ENCODE peak calls at places on chromosome 18, in five cellular contexts. One of them, this sample, is unnamed.

GRCh38 chr18:61727241-61727640 is 165.6 kb downstream of the RNF152 start:
- DNase-seq in GM12878: no peak
- DNase-seq in HepG2: no peak
- DNase-seq in K562: no peak
- DNase-seq in A549: no peak
- DNase-seq in this sample: no peak

GRCh38 chr18:58370096-58370495 is 258.8 kb downstream of the ALPK2 start:
- DNase-seq in HepG2: no peak
- DNase-seq in K562: no peak
- DNase-seq in A549: no peak
- DNase-seq in GM12878: no peak
- DNase-seq in this sample: no peak

GRCh38 chr18:49742563-49743295 is 70.6 kb downstream of the ACAA2 start:
- DNase-seq in A549: no peak
- DNase-seq in HepG2: no peak
- DNase-seq in K562: no peak
- DNase-seq in GM12878: no peak
- DNase-seq in this sample: no peak

GRCh38 chr18:27605107-27605834 is 420.2 kb upstream of the CHST9 start:
- DNase-seq in K562: peak; percentile 49
- DNase-seq in HepG2: peak; percentile 53
- DNase-seq in GM12878: no peak
- DNase-seq in A549: peak; percentile 64
- DNase-seq in this sample: peak; percentile 49

GRCh38 chr18:2855560-2856350 is 8.9 kb downstream of the EMILIN2 start:
- DNase-seq in K562: no peak
- DNase-seq in HepG2: peak; percentile 74
- DNase-seq in A549: no peak
- DNase-seq in GM12878: no peak
- DNase-seq in this sample: no peak

GRCh38 chr18:8793445-8794132 is 88.2 kb downstream of the MTCL1 start:
- DNase-seq in GM12878: no peak
- DNase-seq in A549: no peak
- DNase-seq in K562: no peak
- DNase-seq in HepG2: no peak
- DNase-seq in this sample: no peak

GRCh38 chr18:49045585-49045984 is 94.8 kb upstream of the SMAD7 start:
- DNase-seq in GM12878: no peak
- DNase-seq in K562: no peak
- DNase-seq in A549: no peak
- DNase-seq in HepG2: no peak
- DNase-seq in this sample: no peak

GRCh38 chr18:63936932-63937393 is 12.1 kb upstream of the HMSD start:
- DNase-seq in GM12878: no peak
- DNase-seq in K562: no peak
- DNase-seq in A549: no peak
- DNase-seq in HepG2: no peak
- DNase-seq in this sample: no peak

GRCh38 chr18:63183263-63183662 is 136.3 kb downstream of the BCL2 start:
- DNase-seq in HepG2: no peak
- DNase-seq in A549: no peak
- DNase-seq in GM12878: no peak
- DNase-seq in K562: no peak
- DNase-seq in this sample: no peak

GRCh38 chr18:78740876-78741275 is 238.7 kb upstream of the SALL3 start:
- DNase-seq in A549: no peak
- DNase-seq in K562: no peak
- DNase-seq in HepG2: no peak
- DNase-seq in GM12878: no peak
- DNase-seq in this sample: no peak

GRCh38 chr18:24027156-24027555 is 12.6 kb downstream of the TTC39C start:
- DNase-seq in A549: no peak
- DNase-seq in HepG2: no peak
- DNase-seq in GM12878: no peak
- DNase-seq in K562: no peak
- DNase-seq in this sample: no peak

GRCh38 chr18:3238742-3239141 is 8.9 kb upstream of the MYL12A start:
- DNase-seq in HepG2: no peak
- DNase-seq in A549: no peak
- DNase-seq in K562: no peak
- DNase-seq in GM12878: no peak
- DNase-seq in this sample: no peak

DNA sequence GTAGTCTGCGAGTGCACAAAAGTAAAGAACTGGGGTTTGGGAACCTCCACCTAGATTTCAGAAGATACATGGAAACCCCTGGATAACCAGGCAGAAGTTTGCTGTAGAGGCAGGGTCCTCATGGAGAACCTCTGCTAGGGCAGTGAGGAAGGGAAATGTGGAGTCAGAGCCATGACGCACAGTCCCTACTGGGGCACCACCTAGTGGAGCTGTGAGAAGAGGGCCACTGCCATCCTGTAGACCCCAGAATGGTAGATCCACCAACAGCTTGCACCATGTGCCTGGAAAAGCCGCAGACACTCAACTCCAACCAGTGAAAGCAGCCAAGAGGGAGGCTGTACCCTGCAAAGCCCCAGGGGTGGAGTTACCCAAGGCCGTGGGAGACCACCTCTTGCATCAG is 206.4 kb downstream of the PIEZO2 start:
- DNase-seq in HepG2: peak; percentile 6
- DNase-seq in A549: no peak
- DNase-seq in K562: no peak
- DNase-seq in GM12878: no peak
- DNase-seq in this sample: no peak
- H3K4me2 ChIP-seq in HepG2: no peak overlapping the region
- H3K4me2 ChIP-seq in A549: no peak overlapping the region
- H3K4me2 ChIP-seq in K562: no peak overlapping the region
- H3K4me2 ChIP-seq in GM12878: no peak overlapping the region
- H3K4me2 ChIP-seq in this sample: no peak overlapping the region

DNA sequence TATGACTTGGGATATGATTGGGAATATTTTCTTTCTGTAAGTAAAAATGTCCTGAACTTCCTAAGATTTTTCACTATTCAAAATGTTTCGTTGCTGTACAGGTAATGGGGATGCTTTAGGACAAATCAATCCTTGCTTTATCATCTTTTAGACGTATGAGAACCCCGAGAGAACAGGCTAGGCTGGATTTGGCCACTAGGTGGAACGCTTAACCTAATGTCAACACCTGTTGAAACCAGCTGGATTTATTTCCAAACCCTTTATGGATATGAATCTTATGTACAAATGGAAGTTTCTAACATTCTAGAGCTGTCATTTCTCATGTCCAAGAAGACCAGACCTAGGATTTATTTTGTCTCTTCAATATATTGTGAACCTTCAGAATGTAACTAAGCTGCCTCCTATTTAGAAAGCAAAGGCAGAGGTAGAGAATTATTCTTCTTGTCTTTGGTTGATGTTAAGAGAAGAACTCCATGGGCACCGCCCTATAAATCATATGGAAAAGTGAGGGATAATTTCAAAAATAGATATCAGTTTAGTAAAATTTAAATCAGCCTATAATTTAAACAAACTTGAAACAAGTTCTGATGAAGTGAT is 96.7 kb downstream of the PMAIP1 start:
- DNase-seq in HepG2: peak; percentile 15
- DNase-seq in A549: peak; percentile 58
- DNase-seq in K562: peak; percentile 35
- DNase-seq in GM12878: no peak
- DNase-seq in this sample: peak; percentile 10
- TF ChIP-seq MYC in HepG2: no peak
- TF ChIP-seq MYC in A549: no peak
- TF ChIP-seq MYC in K562: no peak
- TF ChIP-seq MYC in GM12878: no peak
- TF ChIP-seq MYC in this sample: no peak

DNA sequence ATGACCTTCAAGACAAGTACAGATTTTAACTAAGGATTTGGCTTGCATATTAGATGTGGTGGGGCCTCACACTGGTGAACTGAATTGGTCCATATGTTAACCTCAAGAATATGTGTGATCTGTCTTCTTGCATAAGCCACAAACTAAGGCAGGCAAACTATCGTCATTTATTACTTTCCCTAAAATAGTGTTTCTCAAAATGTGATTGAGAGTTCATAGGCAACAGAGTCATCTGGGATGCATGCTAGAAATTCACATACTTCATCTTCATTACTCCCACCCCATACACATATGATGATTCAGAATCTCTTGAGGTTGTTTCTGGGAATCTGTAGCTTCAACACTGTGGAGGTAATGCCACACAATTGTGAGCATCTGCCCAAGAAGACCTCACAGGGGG is 822.8 kb upstream of the CDH2 start:
- DNase-seq in HepG2: no peak
- DNase-seq in GM12878: no peak
- DNase-seq in K562: no peak
- DNase-seq in A549: no peak
- DNase-seq in this sample: no peak
- H3K4me2 ChIP-seq in HepG2: no peak overlapping the region
- H3K4me2 ChIP-seq in GM12878: no peak overlapping the region
- H3K4me2 ChIP-seq in K562: no peak overlapping the region
- H3K4me2 ChIP-seq in A549: no peak overlapping the region
- H3K4me2 ChIP-seq in this sample: no peak overlapping the region

DNA sequence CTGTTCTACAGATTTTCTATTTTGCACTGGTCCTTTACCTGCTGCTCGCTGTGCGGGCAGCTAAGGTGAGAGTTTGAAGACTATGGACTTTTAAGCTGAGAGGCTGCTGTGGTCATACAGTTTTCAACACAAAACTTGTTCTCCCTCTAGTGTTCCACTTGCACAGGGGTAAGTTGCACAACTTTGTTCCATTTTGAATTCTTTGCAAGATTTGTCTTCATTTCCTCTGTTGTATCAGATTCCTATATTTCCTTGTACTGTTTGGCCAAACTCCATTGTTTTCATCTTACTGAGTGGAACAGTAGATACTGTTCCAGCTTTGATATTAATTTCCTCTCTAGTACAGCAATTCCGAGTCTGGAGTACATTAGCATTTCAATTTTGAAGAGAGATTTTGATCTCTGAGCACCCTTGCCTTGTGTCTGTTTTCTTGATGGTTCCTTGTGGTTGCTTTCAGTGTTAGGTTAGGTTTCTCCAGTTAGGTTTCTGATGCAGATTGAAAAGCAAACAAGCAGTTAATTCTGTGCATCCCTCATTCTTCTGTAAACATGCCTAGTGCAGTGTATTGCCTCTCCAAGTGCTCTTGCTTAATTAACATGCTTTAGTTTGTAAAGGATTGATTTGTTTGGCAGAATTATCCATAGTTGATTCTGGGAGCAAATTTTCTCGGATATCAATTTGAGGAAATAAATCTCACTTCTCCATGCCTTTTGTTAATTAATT is 188.8 kb downstream of the PTPRM start:
- DNase-seq in GM12878: no peak
- DNase-seq in HepG2: peak; percentile 63
- DNase-seq in A549: no peak
- DNase-seq in K562: no peak
- DNase-seq in this sample: peak; percentile 62
- TF ChIP-seq MYC in GM12878: no peak
- TF ChIP-seq MYC in HepG2: no peak
- TF ChIP-seq MYC in A549: no peak
- TF ChIP-seq MYC in K562: no peak
- TF ChIP-seq MYC in this sample: no peak

GRCh38 chr18:37564796-37565137 is 831 bp downstream of the CELF4 start:
- DNase-seq in HepG2: no peak
- DNase-seq in A549: peak; percentile 21
- DNase-seq in GM12878: no peak
- DNase-seq in K562: peak; percentile 52
- DNase-seq in this sample: peak; percentile 19

GRCh38 chr18:37565985-37566478 is 434 bp upstream of the CELF4 start:
- DNase-seq in GM12878: no peak
- DNase-seq in K562: no peak
- DNase-seq in A549: peak; percentile 12
- DNase-seq in HepG2: no peak
- DNase-seq in this sample: no peak

GRCh38 chr18:37566479-37567060 is 972 bp upstream of the CELF4 start:
- DNase-seq in A549: no peak
- DNase-seq in GM12878: no peak
- DNase-seq in HepG2: no peak
- DNase-seq in K562: no peak
- DNase-seq in this sample: no peak

GRCh38 chr18:37563810-37564511 is 1.6 kb downstream of the CELF4 start:
- DNase-seq in K562: no peak
- DNase-seq in GM12878: no peak
- DNase-seq in A549: no peak
- DNase-seq in HepG2: no peak
- DNase-seq in this sample: no peak

DNA sequence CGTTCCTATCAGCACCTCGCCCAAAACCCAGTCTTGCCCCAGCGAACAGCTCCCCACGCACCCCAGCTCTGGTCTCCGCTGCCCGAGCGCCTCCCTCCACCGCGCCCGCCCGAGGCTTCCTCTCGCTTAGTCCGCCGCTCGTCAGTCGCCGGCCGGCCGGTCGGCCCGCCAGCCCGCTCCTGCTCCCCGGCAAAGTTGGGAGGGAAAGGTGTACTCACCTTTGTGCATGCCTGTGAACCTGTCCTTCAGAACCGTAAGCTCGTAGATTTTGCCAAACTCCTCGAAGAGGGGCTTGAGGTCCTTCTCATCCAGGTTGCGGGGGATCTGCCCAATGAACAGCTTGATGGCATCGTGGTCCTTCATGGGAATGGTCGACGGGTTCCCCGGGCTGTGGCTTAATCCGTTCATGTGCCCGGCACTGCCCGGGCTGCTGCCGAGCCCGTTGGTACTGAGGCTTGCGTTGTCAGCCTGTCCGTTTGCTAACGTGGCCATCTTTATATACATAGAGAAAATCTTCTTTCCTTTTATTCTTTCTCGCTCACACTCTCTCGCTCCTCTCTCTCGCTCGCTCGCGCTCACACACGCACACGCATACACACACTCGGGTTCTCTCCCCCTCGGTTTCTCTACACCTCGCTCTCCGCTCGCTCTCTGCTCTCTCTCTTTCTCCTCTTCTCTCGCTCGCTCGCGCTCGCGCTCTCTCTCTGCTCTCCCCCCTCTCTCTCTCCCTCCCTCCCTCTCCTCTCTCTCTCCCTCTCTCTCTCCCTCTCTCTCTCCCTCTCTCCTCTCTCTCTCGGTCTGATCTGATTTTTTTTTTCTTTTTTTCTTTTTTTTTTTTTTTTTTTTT is at the start of gene CELF4:
- DNase-seq in A549: peak; percentile 3
- DNase-seq in HepG2: no peak
- DNase-seq in K562: no peak
- DNase-seq in GM12878: no peak
- DNase-seq in this sample: peak; percentile 5
- H3K4me2 ChIP-seq in A549: peak within 1 kb of the TSS; percentile 87
- H3K4me2 ChIP-seq in HepG2: no peak within 1 kb of the TSS
- H3K4me2 ChIP-seq in K562: no peak within 1 kb of the TSS
- H3K4me2 ChIP-seq in GM12878: no peak within 1 kb of the TSS
- H3K4me2 ChIP-seq in this sample: peak within 1 kb of the TSS; percentile 31

This sample was measured in endothelial cell of umbilical vein.